ENCODE peak calls at places on chromosomes 5 and 9, in seven cellular contexts. J, R, P, W, U, X and L are unnamed samples.

GRCh38 chr9:106964329-106964728 is 101.4 kb downstream of the ZNF462 start:
- DNase-seq in J (no peak), R (no peak), P (no peak), W (no peak), U (no peak), X (no peak), L (no peak)

GRCh38 chr5:169706758-169707450 is 69.8 kb downstream of the DOCK2 start:
- DNase-seq in J (no peak), R (no peak), P (peak; percentile 37), W (no peak), U (no peak), X (peak; percentile 67), L (no peak)

GRCh38 chr5:110681953-110682352 is 44.5 kb downstream of the TMEM232 start:
- DNase-seq in J (no peak), R (no peak), P (no peak), W (no peak), U (no peak), X (no peak), L (no peak)

GRCh38 chr5:190366-191035 is 794 bp upstream of the LRRC14B start:
- DNase-seq in J (peak; percentile 19), R (no peak), P (no peak), W (no peak), U (peak; percentile 18), X (no peak), L (no peak)

GRCh38 chr5:23614422-23614821 is 107.0 kb downstream of the PRDM9 start:
- DNase-seq in J (no peak), R (no peak), P (no peak), W (no peak), U (no peak), X (no peak), L (no peak)

GRCh38 chr9:97753975-97754374 is 56.8 kb upstream of the XPA start:
- DNase-seq in J (no peak), R (no peak), P (no peak), W (no peak), U (no peak), X (no peak), L (no peak)

GRCh38 chr5:151264113-151264512 is 11.1 kb downstream of the GM2A start:
- DNase-seq in J (no peak), R (no peak), P (no peak), W (no peak), U (no peak), X (no peak), L (no peak)

GRCh38 chr5:178839319-178839704 is 20.4 kb upstream of the ZNF354B start:
- DNase-seq in J (peak; percentile 79), R (peak; percentile 58), P (peak; percentile 20), W (no peak), U (peak; percentile 34), X (no peak), L (no peak)

GRCh38 chr9:121893787-121894186 is 199.3 kb downstream of the TTLL11 start:
- DNase-seq in J (no peak), R (no peak), P (no peak), W (no peak), U (no peak), X (no peak), L (no peak)

GRCh38 chr9:35914307-35914807 is 5.1 kb downstream of the SPAAR start:
- DNase-seq in J (peak; percentile 47), R (peak; percentile 34), P (peak; percentile 66), W (no peak), U (peak; percentile 49), X (no peak), L (no peak)

GRCh38 chr5:103452089-103452488 is 110.5 kb downstream of the NUDT12 start:
- DNase-seq in J (no peak), R (no peak), P (no peak), W (no peak), U (no peak), X (no peak), L (no peak)

GRCh38 chr5:77337716-77338115 is 127.2 kb downstream of the PDE8B start:
- DNase-seq in J (peak; percentile 62), R (no peak), P (no peak), W (no peak), U (no peak), X (no peak), L (no peak)

GRCh38 chr5:540215-541147 is 16.2 kb upstream of the SLC9A3 start:
- DNase-seq in J (no peak), R (no peak), P (no peak), W (no peak), U (peak; percentile 9), X (no peak), L (no peak)

GRCh38 chr5:74141053-74141452 is 499.5 kb downstream of the ENC1 start:
- DNase-seq in J (no peak), R (no peak), P (peak; percentile 17), W (no peak), U (no peak), X (no peak), L (no peak)

GRCh38 chr9:125646222-125647100 is 60.5 kb downstream of the MAPKAP1 start:
- DNase-seq in J (no peak), R (no peak), P (no peak), W (no peak), U (no peak), X (no peak), L (peak; percentile 30)

GRCh38 chr9:121736964-121737462 is 85.6 kb downstream of the DAB2IP start:
- DNase-seq in J (no peak), R (no peak), P (peak; percentile 30), W (no peak), U (peak; percentile 54), X (no peak), L (peak; percentile 45)

GRCh38 chr5:89128930-89129625 is 246.1 kb upstream of the MEF2C start:
- DNase-seq in J (no peak), R (no peak), P (no peak), W (no peak), U (no peak), X (no peak), L (no peak)

GRCh38 chr9:85741112-85741874 is 461 bp downstream of the AGTPBP1 start:
- DNase-seq in J (peak; percentile 71), R (peak; percentile 53), P (peak; percentile 49), W (peak; percentile 59), U (no peak), X (no peak), L (peak; percentile 65)

GRCh38 chr9:85743290-85744128 is 1.8 kb upstream of the AGTPBP1 start:
- DNase-seq in J (no peak), R (no peak), P (peak; percentile 71), W (no peak), U (no peak), X (peak; percentile 84), L (no peak)

GRCh38 chr9:85740821-85741111 is 988 bp downstream of the AGTPBP1 start:
- DNase-seq in J (no peak), R (no peak), P (no peak), W (no peak), U (no peak), X (no peak), L (peak; percentile 42)

GRCh38 chr9:85742630-85742928 is 825 bp upstream of the AGTPBP1 start:
- DNase-seq in J (no peak), R (no peak), P (peak; percentile 20), W (no peak), U (no peak), X (no peak), L (no peak)

DNA sequence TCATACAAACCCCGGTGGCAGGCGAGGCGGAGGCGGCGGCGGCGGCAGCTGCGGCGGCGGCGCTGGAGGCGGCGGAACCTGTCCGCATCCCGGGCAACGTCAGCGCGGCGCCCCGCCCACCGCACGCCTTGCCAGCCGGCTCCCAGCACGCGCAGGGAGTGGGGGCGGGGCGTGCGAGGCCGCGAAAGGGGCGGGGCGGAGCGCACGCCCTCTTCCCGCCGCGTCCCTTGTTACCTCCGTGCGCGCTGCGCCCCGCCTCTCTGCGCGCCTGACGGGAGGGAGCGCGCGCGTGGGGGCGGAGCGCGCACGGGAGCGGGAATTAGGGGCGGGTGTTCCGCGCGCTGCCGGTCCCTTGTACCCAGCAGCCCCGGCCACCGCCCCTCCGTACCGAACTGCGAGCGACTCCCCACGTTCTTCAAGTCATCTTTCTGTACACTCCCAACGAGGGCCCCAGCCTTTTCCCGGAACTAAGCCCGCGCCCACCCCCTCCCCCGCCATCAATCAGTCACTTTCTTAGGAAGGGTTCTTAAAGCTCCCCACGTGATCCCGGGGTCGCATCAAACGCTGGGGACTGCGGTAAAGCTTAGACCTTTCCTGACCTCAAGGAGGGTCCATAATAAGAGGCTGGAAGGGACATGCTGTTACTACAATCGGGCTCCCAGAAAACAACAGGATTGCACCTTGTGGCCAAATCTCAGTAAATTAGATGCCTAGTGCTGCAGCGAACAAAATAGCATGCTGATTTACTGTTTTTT is at the start of gene AGTPBP1:
- DNase-seq in J (peak; percentile 99), R (peak; percentile 92), P (peak; percentile 93), W (peak; percentile 97), U (peak; percentile 97), X (peak; percentile 58), L (peak; percentile 96)
- TF ChIP-seq CTCF in J (no peak), R (peak; percentile 27), P (no peak), W (no peak), U (no peak), X (no peak), L (no peak)

GRCh38 chr5:168342151-168342825 is 50.8 kb downstream of the WWC1 start:
- DNase-seq in J (no peak), R (no peak), P (no peak), W (no peak), U (no peak), X (no peak), L (no peak)
- TF ChIP-seq CTCF in J (no peak), R (no peak), P (no peak), W (no peak), U (no peak), X (no peak), L (no peak)

GRCh38 chr5:142324871-142325676 is at the start of gene SPRY4:
- DNase-seq in J (peak; percentile 95), R (peak; percentile 94), P (peak; percentile 97), W (peak; percentile 85), U (peak; percentile 91), X (peak; percentile 84), L (peak; percentile 89)

GRCh38 chr5:142323480-142324376 is 1.1 kb downstream of the SPRY4 start:
- DNase-seq in J (no peak), R (no peak), P (peak; percentile 30), W (no peak), U (no peak), X (no peak), L (no peak)

GRCh38 chr5:142322747-142323479 is 1.9 kb downstream of the SPRY4 start:
- DNase-seq in J (no peak), R (no peak), P (no peak), W (no peak), U (no peak), X (no peak), L (no peak)

GRCh38 chr5:142325677-142326479 is 1.1 kb upstream of the SPRY4 start:
- DNase-seq in J (peak; percentile 51), R (peak; percentile 61), P (peak; percentile 90), W (no peak), U (peak; percentile 51), X (no peak), L (no peak)

GRCh38 chr5:142324377-142324870 is 397 bp downstream of the SPRY4 start:
- DNase-seq in J (no peak), R (no peak), P (no peak), W (no peak), U (peak; percentile 47), X (no peak), L (no peak)
- TF ChIP-seq CTCF in J (no peak), R (peak; percentile 56), P (no peak), W (peak; percentile 6), U (peak; percentile 12), X (no peak), L (peak; percentile 9)

DNA sequence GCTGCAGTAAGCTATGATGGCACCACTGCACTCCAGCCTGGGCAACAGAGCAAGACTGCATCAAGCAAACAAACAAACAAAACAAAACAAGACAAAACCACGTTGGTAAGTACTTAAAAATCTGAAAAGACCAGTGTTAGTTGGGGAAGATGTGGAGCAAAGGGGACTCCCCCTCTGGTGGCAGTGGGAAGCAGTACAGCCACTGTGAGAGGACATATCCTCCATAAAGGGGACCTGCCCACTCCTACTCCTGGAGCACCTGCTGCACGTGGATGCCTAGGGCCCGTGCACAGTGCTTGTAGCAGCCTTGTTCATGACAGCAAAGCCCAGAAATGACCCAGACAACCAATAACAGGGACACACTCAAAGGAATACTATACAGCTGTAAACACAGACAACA is 17.0 kb upstream of the IPPK start:
- DNase-seq in J (no peak), R (no peak), P (peak; percentile 32), W (no peak), U (no peak), X (no peak), L (no peak)
- TF ChIP-seq CTCF in J (no peak), R (peak; percentile 31), P (no peak), W (no peak), U (no peak), X (peak; percentile 10), L (no peak)